ENCODE peak calls at places on chromosomes 16 and 17, in nine cellular contexts. G, Z, U, R, A, F, W, X and I are unnamed samples.

GRCh38 chr17:56912105-56912999 is 1.5 kb downstream of the TRIM25 start:
- DNase-seq in G (no peak), Z (no peak), U (peak; percentile 51), R (peak; percentile 22), A (no peak), F (no peak), W (peak; percentile 35), X (peak; percentile 57), I (peak; percentile 55)

GRCh38 chr17:79587945-79588344 is 22.9 kb downstream of the RBFOX3 start:
- DNase-seq in G (no peak), Z (no peak), U (no peak), R (no peak), A (no peak), F (no peak), W (no peak), X (no peak), I (no peak)

GRCh38 chr17:39325528-39326240 is 75.7 kb downstream of the FBXL20 start:
- DNase-seq in G (no peak), Z (no peak), U (no peak), R (no peak), A (no peak), F (no peak), W (no peak), X (no peak), I (no peak)

GRCh38 chr17:81295678-81296381 is 723 bp upstream of the SLC38A10 start:
- DNase-seq in G (peak; percentile 33), Z (peak; percentile 90), U (peak; percentile 41), R (peak; percentile 75), A (peak; percentile 81), F (peak; percentile 45), W (no peak), X (peak; percentile 53), I (peak; percentile 90)

GRCh38 chr17:81435636-81436293 is 40.5 kb downstream of the BAHCC1 start:
- DNase-seq in G (no peak), Z (no peak), U (no peak), R (no peak), A (no peak), F (no peak), W (no peak), X (no peak), I (no peak)

GRCh38 chr17:56172517-56172982 is 19.3 kb downstream of the ANKFN1 start:
- DNase-seq in G (no peak), Z (no peak), U (no peak), R (no peak), A (peak; percentile 67), F (no peak), W (no peak), X (no peak), I (no peak)

GRCh38 chr16:21626659-21627277 is 25.6 kb downstream of the IGSF6 start:
- DNase-seq in G (peak; percentile 88), Z (no peak), U (peak; percentile 85), R (peak; percentile 75), A (no peak), F (peak; percentile 25), W (peak; percentile 43), X (peak; percentile 83), I (peak; percentile 37)

GRCh38 chr16:89246903-89247733 is 29.6 kb downstream of the ZNF778 start:
- DNase-seq in G (peak; percentile 79), Z (no peak), U (peak; percentile 85), R (peak; percentile 87), A (peak; percentile 96), F (peak; percentile 87), W (peak; percentile 95), X (peak; percentile 85), I (peak; percentile 85)

GRCh38 chr17:50117202-50118040 is 12.5 kb downstream of the SAMD14 start:
- DNase-seq in G (peak; percentile 35), Z (peak; percentile 74), U (no peak), R (peak; percentile 71), A (peak; percentile 82), F (peak; percentile 45), W (peak; percentile 53), X (peak; percentile 51), I (peak; percentile 55)

GRCh38 chr17:31469959-31470358 is 78.5 kb downstream of the RAB11FIP4 start:
- DNase-seq in G (no peak), Z (no peak), U (no peak), R (no peak), A (no peak), F (no peak), W (no peak), X (peak; percentile 38), I (peak; percentile 50)

GRCh38 chr17:44343510-44344209 is 1.4 kb upstream of the GRN start:
- DNase-seq in G (no peak), Z (no peak), U (no peak), R (no peak), A (no peak), F (no peak), W (no peak), X (no peak), I (no peak)

GRCh38 chr16:79100456-79100855 is 500.1 kb downstream of the MAF start:
- DNase-seq in G (no peak), Z (no peak), U (no peak), R (no peak), A (no peak), F (no peak), W (no peak), X (no peak), I (no peak)

GRCh38 chr16:24204150-24204665 is 51.9 kb upstream of the CACNG3 start:
- DNase-seq in G (no peak), Z (no peak), U (no peak), R (no peak), A (no peak), F (no peak), W (no peak), X (no peak), I (no peak)

GRCh38 chr16:58960034-58960433 is 225.9 kb upstream of the GOT2 start:
- DNase-seq in G (no peak), Z (no peak), U (no peak), R (no peak), A (no peak), F (no peak), W (no peak), X (no peak), I (no peak)

GRCh38 chr16:64309398-64310110 is 812.3 kb downstream of the CDH11 start:
- DNase-seq in G (no peak), Z (no peak), U (no peak), R (no peak), A (no peak), F (no peak), W (no peak), X (no peak), I (no peak)

GRCh38 chr17:28597606-28598383 is 1.0 kb downstream of the SPAG5 start:
- DNase-seq in G (no peak), Z (no peak), U (no peak), R (no peak), A (no peak), F (no peak), W (no peak), X (peak; percentile 17), I (peak; percentile 79)

GRCh38 chr17:28598389-28598788 is 436 bp downstream of the SPAG5 start:
- DNase-seq in G (no peak), Z (no peak), U (no peak), R (no peak), A (no peak), F (no peak), W (peak; percentile 28), X (no peak), I (no peak)

GRCh38 chr17:28599311-28600184 is 723 bp upstream of the SPAG5 start:
- DNase-seq in G (peak; percentile 94), Z (peak; percentile 87), U (peak; percentile 73), R (peak; percentile 80), A (peak; percentile 78), F (peak; percentile 65), W (peak; percentile 67), X (peak; percentile 47), I (peak; percentile 69)

GRCh38 chr17:28598799-28599310 is at the start of gene SPAG5:
- DNase-seq in G (peak; percentile 88), Z (peak; percentile 96), U (peak; percentile 92), R (peak; percentile 96), A (peak; percentile 95), F (peak; percentile 95), W (peak; percentile 94), X (peak; percentile 89), I (peak; percentile 94)
- H3K4me3 ChIP-seq in G (peak within 1 kb of the TSS; percentile 72), Z (peak within 1 kb of the TSS; percentile 77), U (peak within 1 kb of the TSS; percentile 53), R (peak within 1 kb of the TSS; percentile 90), A (peak within 1 kb of the TSS; percentile 76), F (peak within 1 kb of the TSS; percentile 86), W (peak within 1 kb of the TSS; percentile 56), X (peak within 1 kb of the TSS; percentile 95), I (peak within 1 kb of the TSS; percentile 68)

DNA sequence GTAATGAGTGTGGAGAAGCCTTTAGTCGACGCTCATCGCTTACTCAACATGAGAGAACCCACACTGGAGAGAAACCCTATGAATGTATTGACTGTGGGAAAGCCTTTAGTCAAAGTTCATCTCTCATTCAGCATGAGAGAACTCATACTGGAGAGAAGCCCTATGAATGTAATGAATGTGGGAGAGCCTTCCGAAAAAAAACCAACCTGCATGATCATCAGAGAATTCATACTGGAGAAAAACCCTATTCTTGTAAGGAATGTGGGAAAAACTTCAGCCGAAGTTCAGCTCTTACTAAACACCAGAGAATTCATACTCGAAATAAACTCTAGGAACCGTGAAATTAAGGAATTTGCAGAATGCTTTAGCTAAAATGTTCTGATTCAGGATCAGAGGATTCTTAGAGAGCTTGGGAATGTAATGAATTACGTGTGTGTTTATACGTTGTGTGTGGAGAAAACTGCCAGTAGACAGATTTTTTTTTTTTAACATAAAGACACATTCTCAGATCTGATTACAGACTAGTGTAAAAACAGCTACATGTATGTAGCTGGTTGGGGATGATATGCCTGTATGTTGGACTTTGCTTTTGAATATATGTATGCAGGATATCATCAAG is 25.4 kb downstream of the ZFP90 start:
- DNase-seq in G (peak; percentile 8), Z (no peak), U (no peak), R (peak; percentile 12), A (no peak), F (no peak), W (no peak), X (no peak), I (no peak)
- H3K9me3 ChIP-seq in G (peaks cover 89% of the 10 kb centered on the region), Z (peaks cover 3% of the 10 kb centered on the region), U (no peaks in the 10 kb centered on the region), R (peaks cover 91% of the 10 kb centered on the region), A (peaks cover 99% of the 10 kb centered on the region), F (peaks cover 89% of the 10 kb centered on the region), W (peaks cover 55% of the 10 kb centered on the region), X (peaks cover 100% of the 10 kb centered on the region), I (peaks cover 3% of the 10 kb centered on the region)

DNA sequence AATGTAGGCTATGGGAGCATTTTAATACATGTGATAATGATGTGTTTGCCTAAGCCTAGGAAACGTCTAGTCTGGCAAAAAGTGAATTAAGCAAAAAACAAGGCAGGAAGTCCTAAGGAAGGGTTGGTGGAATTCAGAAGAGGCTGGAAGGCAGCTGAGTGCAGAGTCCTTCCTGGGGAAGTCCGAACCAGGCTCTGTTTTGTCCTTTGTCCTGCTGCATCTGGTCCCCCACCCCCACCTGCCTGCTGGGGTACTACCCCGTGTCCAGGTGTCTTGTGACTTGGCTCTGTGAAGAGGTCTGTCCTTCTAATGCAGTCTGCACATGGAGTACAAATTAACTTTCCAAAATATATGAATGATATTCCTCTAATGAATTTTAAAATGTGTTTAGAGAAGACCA is 1.6 kb upstream of the MYH10 start:
- DNase-seq in G (no peak), Z (peak; percentile 31), U (no peak), R (no peak), A (no peak), F (no peak), W (no peak), X (peak; percentile 66), I (no peak)
- H3K4me3 ChIP-seq in G (no peak overlapping the region), Z (peak overlapping the region; percentile 96), U (no peak overlapping the region), R (no peak overlapping the region), A (no peak overlapping the region), F (no peak overlapping the region), W (no peak overlapping the region), X (peak overlapping the region; percentile 71), I (no peak overlapping the region)

DNA sequence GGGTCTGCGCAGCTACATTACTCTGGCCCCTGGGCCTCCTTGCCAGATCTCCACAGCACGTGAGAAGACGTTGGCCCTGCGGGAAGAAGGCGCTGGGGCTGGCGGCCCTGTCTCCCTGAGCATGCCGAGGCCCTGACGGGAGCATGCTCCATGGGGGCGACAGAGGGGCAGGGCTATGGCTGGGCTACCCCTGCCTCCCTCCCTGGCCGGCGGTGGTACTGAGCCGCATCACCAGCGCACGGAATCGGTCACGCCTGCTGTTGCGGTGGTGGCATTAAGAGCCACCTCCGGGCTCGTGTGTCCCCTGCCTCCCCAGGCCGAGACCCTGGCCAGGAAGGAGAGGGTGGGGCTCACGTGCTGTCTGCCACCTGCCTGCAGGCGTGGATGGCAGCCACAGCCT is 28.1 kb downstream of the MAPK8IP3 start:
- DNase-seq in G (no peak), Z (no peak), U (no peak), R (no peak), A (no peak), F (no peak), W (no peak), X (no peak), I (no peak)
- H3K9me3 ChIP-seq in G (no peaks in the 10 kb centered on the region), Z (no peaks in the 10 kb centered on the region), U (no peaks in the 10 kb centered on the region), R (no peaks in the 10 kb centered on the region), A (no peaks in the 10 kb centered on the region), F (no peaks in the 10 kb centered on the region), W (no peaks in the 10 kb centered on the region), X (peaks cover 20% of the 10 kb centered on the region), I (no peaks in the 10 kb centered on the region)